ENCODE peak calls at places on chromosomes 12 and 14, in six cellular contexts. G, M, S, N, J and Q are unnamed samples.

GRCh38 chr12:38124247-38125012 is 192.1 kb upstream of the ALG10B start:
- DNase-seq in G (peak; percentile 71), M (no peak), S (no peak), N (no peak), J (no peak), Q (no peak)

GRCh38 chr12:81329088-81329487 is 251.2 kb downstream of the ACSS3 start:
- DNase-seq in G (no peak), M (peak; percentile 35), S (peak; percentile 35), N (no peak), J (no peak), Q (no peak)

GRCh38 chr12:116689586-116689985 is 48.3 kb downstream of the SPRING1 start:
- DNase-seq in G (no peak), M (no peak), S (no peak), N (no peak), J (no peak), Q (no peak)

GRCh38 chr12:53344824-53345485 is 8.8 kb upstream of the SP7 start:
- DNase-seq in G (peak; percentile 65), M (peak; percentile 81), S (peak; percentile 72), N (peak; percentile 72), J (peak; percentile 83), Q (peak; percentile 87)

GRCh38 chr12:42593781-42594322 is 4.3 kb upstream of the PRICKLE1 start:
- DNase-seq in G (no peak), M (no peak), S (no peak), N (no peak), J (no peak), Q (no peak)

GRCh38 chr14:35235840-35236239 is 56.3 kb upstream of the PSMA6 start:
- DNase-seq in G (no peak), M (no peak), S (no peak), N (no peak), J (no peak), Q (no peak)

GRCh38 chr12:106243620-106244019 is 4.2 kb downstream of the CKAP4 start:
- DNase-seq in G (peak; percentile 6), M (no peak), S (no peak), N (no peak), J (no peak), Q (peak; percentile 23)

GRCh38 chr12:67426067-67426466 is 156.9 kb downstream of the CAND1 start:
- DNase-seq in G (peak; percentile 45), M (peak; percentile 97), S (no peak), N (no peak), J (no peak), Q (no peak)

GRCh38 chr12:26630546-26631027 is 202.4 kb downstream of the ITPR2 start:
- DNase-seq in G (no peak), M (peak; percentile 84), S (no peak), N (no peak), J (no peak), Q (no peak)

GRCh38 chr12:45518516-45519235 is 210.8 kb upstream of the ARID2 start:
- DNase-seq in G (no peak), M (no peak), S (no peak), N (no peak), J (no peak), Q (no peak)

GRCh38 chr12:54016478-54016964 is 7.7 kb downstream of the HOXC8 start:
- DNase-seq in G (no peak), M (no peak), S (no peak), N (no peak), J (no peak), Q (no peak)

GRCh38 chr12:24864796-24865125 is 84.1 kb downstream of the BCAT1 start:
- DNase-seq in G (no peak), M (peak; percentile 72), S (no peak), N (no peak), J (peak; percentile 59), Q (no peak)

GRCh38 chr12:98403936-98404335 is 111.5 kb upstream of the TMPO start:
- DNase-seq in G (no peak), M (no peak), S (no peak), N (no peak), J (peak; percentile 16), Q (no peak)

GRCh38 chr12:90659060-90659459 is 295.9 kb downstream of the CCER1 start:
- DNase-seq in G (no peak), M (no peak), S (no peak), N (no peak), J (no peak), Q (no peak)

GRCh38 chr12:41051909-41052308 is 136.2 kb upstream of the PDZRN4 start:
- DNase-seq in G (no peak), M (no peak), S (no peak), N (no peak), J (no peak), Q (no peak)

GRCh38 chr12:52582971-52583456 is 9.4 kb upstream of the KRT74 start:
- DNase-seq in G (peak; percentile 28), M (peak; percentile 71), S (peak; percentile 29), N (peak; percentile 68), J (peak; percentile 75), Q (no peak)

GRCh38 chr12:105982022-105982421 is 156.7 kb downstream of the NUAK1 start:
- DNase-seq in G (no peak), M (no peak), S (no peak), N (no peak), J (no peak), Q (no peak)

GRCh38 chr12:12723147-12723680 is 6.0 kb downstream of the CDKN1B start:
- DNase-seq in G (no peak), M (peak; percentile 25), S (peak; percentile 51), N (no peak), J (peak; percentile 12), Q (no peak)

GRCh38 chr14:55309761-55310365 is 38.6 kb downstream of the FBXO34 start:
- DNase-seq in G (no peak), M (no peak), S (no peak), N (no peak), J (no peak), Q (no peak)

GRCh38 chr12:95848575-95849388 is 10.0 kb upstream of the SNRPF start:
- DNase-seq in G (peak; percentile 25), M (peak; percentile 63), S (peak; percentile 36), N (no peak), J (no peak), Q (no peak)

GRCh38 chr14:54538055-54538454 is 28.3 kb downstream of the CGRRF1 start:
- DNase-seq in G (no peak), M (no peak), S (no peak), N (no peak), J (no peak), Q (no peak)

GRCh38 chr12:104835317-104835716 is 122.8 kb downstream of the SLC41A2 start:
- DNase-seq in G (no peak), M (no peak), S (no peak), N (no peak), J (no peak), Q (no peak)

GRCh38 chr14:79967001-79967400 is 244.3 kb downstream of the DIO2 start:
- DNase-seq in G (no peak), M (peak; percentile 46), S (no peak), N (no peak), J (no peak), Q (no peak)

DNA sequence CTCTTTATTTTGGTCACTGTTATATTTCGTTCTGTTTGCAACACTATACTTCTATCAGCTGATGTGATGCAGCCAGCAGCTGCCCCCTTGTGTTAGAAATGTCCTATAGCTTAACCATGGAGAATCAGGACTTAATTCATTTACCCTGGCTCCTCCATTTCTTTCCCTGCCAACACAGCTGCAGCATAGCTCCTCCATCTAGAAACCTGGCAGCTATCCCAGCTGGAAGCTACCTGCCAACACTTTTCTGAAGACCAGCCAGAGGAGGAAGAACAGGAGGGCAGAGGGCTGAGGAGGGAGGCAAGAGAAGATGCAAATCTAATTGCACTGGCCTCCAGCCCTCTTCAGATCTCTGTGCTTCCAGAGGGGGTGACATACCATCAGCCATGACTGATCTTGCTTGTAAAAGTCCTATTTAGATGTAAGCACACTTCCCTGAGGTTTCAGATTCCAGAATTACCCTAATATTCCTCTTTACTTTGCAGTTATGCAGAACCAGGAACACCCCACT is 156.8 kb upstream of the TMEM260 start:
- DNase-seq in G (peak; percentile 84), M (peak; percentile 90), S (no peak), N (peak; percentile 41), J (peak; percentile 40), Q (no peak)
- TF ChIP-seq CTCF in G (peak; percentile 58), M (peak; percentile 88), S (peak; percentile 37), N (peak; percentile 53), J (peak; percentile 56), Q (peak; percentile 77)

GRCh38 chr12:128069359-128069997 is 197.5 kb upstream of the TMEM132C start:
- DNase-seq in G (no peak), M (peak; percentile 60), S (peak; percentile 39), N (peak; percentile 56), J (peak; percentile 36), Q (no peak)

GRCh38 chr12:128073937-128074336 is 193.0 kb upstream of the TMEM132C start:
- DNase-seq in G (no peak), M (no peak), S (no peak), N (no peak), J (no peak), Q (peak; percentile 54)

GRCh38 chr12:128068211-128068610 is 198.8 kb upstream of the TMEM132C start:
- DNase-seq in G (no peak), M (no peak), S (no peak), N (no peak), J (no peak), Q (no peak)
- TF ChIP-seq CTCF in G (no peak), M (no peak), S (no peak), N (no peak), J (no peak), Q (no peak)

DNA sequence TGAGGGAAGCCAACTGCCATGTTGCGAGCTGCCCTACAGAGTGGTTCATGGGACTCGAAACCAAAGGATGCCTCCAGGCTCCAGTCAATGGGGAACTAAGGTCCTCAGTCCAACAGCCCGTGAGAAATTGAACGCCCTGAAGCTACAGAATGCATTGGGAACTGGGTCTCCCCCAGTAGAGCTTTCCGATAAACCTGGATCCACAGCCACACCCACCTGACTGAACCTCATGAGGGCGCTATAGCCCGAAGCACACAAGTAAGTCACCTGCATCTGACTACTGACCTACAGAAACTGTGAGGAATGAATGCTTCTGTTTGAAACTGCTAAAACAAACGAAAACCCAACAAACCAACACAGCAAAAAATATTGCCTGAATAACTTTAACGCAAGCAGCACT is 1297.7 kb downstream of the AACS start:
- DNase-seq in G (no peak), M (no peak), S (no peak), N (no peak), J (no peak), Q (no peak)
- TF ChIP-seq CTCF in G (no peak), M (no peak), S (no peak), N (no peak), J (no peak), Q (no peak)

DNA sequence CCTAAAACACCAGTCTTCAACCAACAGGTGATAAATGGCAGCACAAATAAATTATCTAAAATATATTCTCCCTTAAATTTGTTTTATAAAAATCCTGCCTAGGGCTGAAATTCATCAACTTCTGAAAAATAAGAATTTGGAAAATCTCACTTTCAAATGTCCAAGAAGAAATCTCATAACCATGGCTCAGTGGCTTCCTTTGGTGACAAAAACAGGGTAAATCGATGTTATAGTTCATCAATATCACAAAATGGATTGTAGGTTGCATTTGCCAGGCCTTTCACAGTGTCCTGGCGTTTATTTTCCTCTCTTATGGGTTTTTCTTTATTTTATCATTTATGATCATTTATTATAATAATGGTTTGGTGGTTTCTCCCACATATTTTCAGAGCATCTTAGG is 103.0 kb downstream of the PTGER2 start:
- DNase-seq in G (no peak), M (no peak), S (no peak), N (no peak), J (no peak), Q (no peak)
- TF ChIP-seq CTCF in G (no peak), M (no peak), S (no peak), N (no peak), J (no peak), Q (no peak)